ENCODE peak calls at places on chromosomes 1 and 21, in five cellular contexts. W, P, H, U and V are unnamed samples.

GRCh38 chr1:233364026-233364425 is 36.5 kb downstream of the MAP3K21 start:
- DNase-seq in W (no peak), P (no peak), H (no peak), U (no peak), V (no peak)

GRCh38 chr21:43961382-43961909 is 50.7 kb upstream of the TRAPPC10 start:
- DNase-seq in W (no peak), P (no peak), H (no peak), U (no peak), V (no peak)

GRCh38 chr1:69982992-69983391 is 222.4 kb downstream of the LRRC40 start:
- DNase-seq in W (no peak), P (peak), H (no peak), U (peak), V (no peak)

GRCh38 chr1:112501810-112502641 is 6.7 kb upstream of the WNT2B start:
- DNase-seq in W (peak), P (peak), H (no peak), U (peak), V (peak)

GRCh38 chr1:233172201-233172600 is 123.3 kb downstream of the PCNX2 start:
- DNase-seq in W (no peak), P (no peak), H (no peak), U (peak), V (no peak)

GRCh38 chr1:66779475-66780078 is 21.5 kb downstream of the INSL5 start:
- DNase-seq in W (no peak), P (no peak), H (no peak), U (no peak), V (no peak)

GRCh38 chr1:183417691-183418491 is at the start of gene NMNAT2:
- DNase-seq in W (no peak), P (no peak), H (no peak), U (peak), V (no peak)

GRCh38 chr1:111855260-111855659 is 99.6 kb downstream of the DDX20 start:
- DNase-seq in W (no peak), P (no peak), H (no peak), U (no peak), V (no peak)

GRCh38 chr1:27368872-27369703 is 2.3 kb upstream of the MAP3K6 start:
- DNase-seq in W (no peak), P (no peak), H (no peak), U (no peak), V (no peak)

GRCh38 chr1:229884765-229885164 is 182.3 kb upstream of the GALNT2 start:
- DNase-seq in W (no peak), P (no peak), H (no peak), U (no peak), V (no peak)

GRCh38 chr1:33517596-33518250 is 45.3 kb downstream of the ZSCAN20 start:
- DNase-seq in W (no peak), P (no peak), H (no peak), U (peak), V (no peak)

GRCh38 chr1:154891452-154891851 is 21.4 kb upstream of the KCNN3 start:
- DNase-seq in W (no peak), P (no peak), H (no peak), U (no peak), V (no peak)

GRCh38 chr1:236021424-236022135 is 43.3 kb downstream of the NID1 start:
- DNase-seq in W (no peak), P (no peak), H (no peak), U (peak), V (no peak)

GRCh38 chr1:204828352-204828850 is 42.3 kb upstream of the NFASC start:
- DNase-seq in W (no peak), P (no peak), H (no peak), U (peak), V (peak)

GRCh38 chr1:216824511-216824910 is 101.3 kb upstream of the ESRRG start:
- DNase-seq in W (no peak), P (no peak), H (no peak), U (peak), V (no peak)

GRCh38 chr1:218659911-218660677 is 315.0 kb downstream of the TGFB2 start:
- DNase-seq in W (no peak), P (no peak), H (no peak), U (peak), V (no peak)

GRCh38 chr1:32509939-32510338 is 29.3 kb upstream of the ZBTB8A start:
- DNase-seq in W (no peak), P (no peak), H (no peak), U (no peak), V (no peak)

GRCh38 chr1:158045639-158046038 is 52.2 kb downstream of the KIRREL1 start:
- DNase-seq in W (no peak), P (no peak), H (no peak), U (peak), V (no peak)

GRCh38 chr1:184882649-184883303 is 91.5 kb downstream of the NIBAN1 start:
- DNase-seq in W (no peak), P (no peak), H (no peak), U (peak), V (peak)

GRCh38 chr1:72037745-72038343 is 244.5 kb downstream of the NEGR1 start:
- DNase-seq in W (no peak), P (no peak), H (peak), U (peak), V (peak)

GRCh38 chr1:88288571-88288970 is 395.5 kb upstream of the PKN2 start:
- DNase-seq in W (no peak), P (no peak), H (no peak), U (no peak), V (no peak)

GRCh38 chr21:38798481-38798882 is 7.2 kb upstream of the ETS2 start:
- DNase-seq in W (no peak), P (no peak), H (no peak), U (peak), V (peak)

GRCh38 chr1:186429017-186429416 is 31.9 kb downstream of the PDC start:
- DNase-seq in W (no peak), P (no peak), H (no peak), U (no peak), V (no peak)

GRCh38 chr1:205491794-205492193 is 12.7 kb upstream of the CDK18 start:
- DNase-seq in W (no peak), P (no peak), H (no peak), U (no peak), V (no peak)

GRCh38 chr1:52229494-52229893 is 87.6 kb downstream of the ZFYVE9 start:
- DNase-seq in W (no peak), P (no peak), H (no peak), U (no peak), V (no peak)

GRCh38 chr1:119984771-119985170 is 84.7 kb downstream of the NOTCH2 start:
- DNase-seq in W (no peak), P (no peak), H (no peak), U (no peak), V (no peak)

GRCh38 chr1:35210306-35211112 is 17.6 kb upstream of the SFPQ start:
- DNase-seq in W (no peak), P (no peak), H (no peak), U (peak), V (no peak)

GRCh38 chr1:162676087-162676486 is 43.8 kb downstream of the DDR2 start:
- DNase-seq in W (no peak), P (no peak), H (no peak), U (peak), V (no peak)

GRCh38 chr1:17023573-17023972 is 11.8 kb upstream of the ATP13A2 start:
- DNase-seq in W (no peak), P (no peak), H (no peak), U (no peak), V (no peak)

GRCh38 chr21:44450402-44450801 is 4.9 kb upstream of the LRRC3 start:
- DNase-seq in W (no peak), P (no peak), H (no peak), U (no peak), V (no peak)

GRCh38 chr1:12159826-12160225 is 7.0 kb upstream of the TNFRSF1B start:
- DNase-seq in W (no peak), P (no peak), H (no peak), U (no peak), V (no peak)

GRCh38 chr1:7046314-7046713 is 261.1 kb downstream of the CAMTA1 start:
- DNase-seq in W (no peak), P (no peak), H (no peak), U (peak), V (no peak)

GRCh38 chr1:165531021-165531420 is 12.8 kb upstream of the LRRC52 start:
- DNase-seq in W (peak), P (no peak), H (no peak), U (no peak), V (no peak)

GRCh38 chr1:27575861-27576331 is 28.0 kb downstream of the AHDC1 start:
- DNase-seq in W (peak), P (no peak), H (no peak), U (peak), V (peak)

GRCh38 chr1:183609313-183609712 is 19.1 kb upstream of the NCF2 start:
- DNase-seq in W (no peak), P (no peak), H (peak), U (peak), V (peak)

DNA sequence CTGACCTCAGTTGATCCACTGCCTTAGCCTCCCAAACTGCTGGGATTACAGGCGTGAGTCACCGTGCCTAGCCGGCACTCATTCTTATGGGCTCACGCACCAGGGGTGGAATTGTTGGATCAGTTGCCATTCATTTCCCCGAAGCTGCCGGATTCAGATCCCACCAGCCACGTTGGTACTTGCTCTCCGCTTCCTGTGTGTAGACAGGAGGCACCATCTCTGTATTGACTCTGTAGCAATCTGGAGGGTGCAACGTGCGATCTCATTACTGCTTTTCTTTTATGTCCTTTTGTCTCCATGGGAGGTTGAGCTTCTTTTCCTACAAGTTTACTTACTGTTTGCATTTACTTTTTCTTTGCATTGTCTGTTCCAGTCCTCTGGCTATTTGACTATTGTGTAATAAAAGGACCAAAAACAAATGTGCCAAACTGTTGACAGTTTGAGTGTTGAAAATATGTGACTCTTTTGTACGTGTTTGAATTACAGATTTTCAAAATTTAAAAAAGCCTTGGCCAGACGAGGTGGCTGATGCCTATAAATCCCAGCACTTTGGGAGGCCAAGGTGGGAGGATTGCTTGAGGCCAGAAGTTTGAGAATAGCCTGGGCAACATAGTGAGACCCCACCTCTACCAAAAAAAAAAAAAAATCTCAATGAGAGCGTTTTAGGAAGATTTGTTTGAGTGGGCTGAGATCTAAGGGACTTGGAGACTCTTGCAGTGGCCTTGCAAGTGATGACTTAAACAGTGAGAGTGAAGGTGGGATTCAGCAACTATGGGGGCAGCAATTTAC is 39.1 kb downstream of the SPSB1 start:
- DNase-seq in W (no peak), P (no peak), H (no peak), U (peak), V (no peak)
- H3K4me3 ChIP-seq in W (no peak), P (no peak), H (no peak), U (no peak), V (no peak)

DNA sequence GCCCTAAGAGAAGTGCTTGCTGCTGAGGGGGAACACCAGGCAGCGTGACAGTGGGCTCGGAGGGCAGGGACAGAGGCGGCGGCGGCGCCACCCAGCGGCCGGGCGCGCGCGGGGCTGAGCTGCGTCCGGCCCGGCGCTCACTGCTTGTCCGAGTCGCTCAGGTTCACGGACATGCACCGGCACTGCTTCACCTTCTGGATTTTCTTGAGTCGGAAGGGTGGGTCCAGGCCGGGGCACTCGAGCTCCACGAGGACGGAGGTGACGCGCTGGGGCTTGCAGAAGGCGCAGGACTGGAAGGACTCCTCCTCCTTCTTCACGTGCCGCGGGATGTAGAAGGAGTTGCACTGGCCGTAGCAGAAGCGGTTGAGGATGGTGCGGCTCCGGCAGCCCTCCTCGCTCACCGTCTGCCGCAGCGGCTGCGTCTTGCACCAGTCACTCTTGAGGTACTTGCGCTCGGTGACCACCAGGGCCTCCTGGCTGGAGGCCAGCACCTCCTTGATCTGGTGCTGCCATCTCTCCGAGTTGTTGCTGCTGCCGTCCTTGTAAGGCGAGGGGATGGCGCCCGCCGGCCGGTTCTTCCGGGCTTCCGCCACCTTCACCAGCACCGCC is 119.0 kb downstream of the GREM2 start:
- DNase-seq in W (no peak), P (no peak), H (no peak), U (peak), V (no peak)
- TF ChIP-seq CTCF in W (no peak), P (no peak), H (no peak), U (peak), V (no peak)

DNA sequence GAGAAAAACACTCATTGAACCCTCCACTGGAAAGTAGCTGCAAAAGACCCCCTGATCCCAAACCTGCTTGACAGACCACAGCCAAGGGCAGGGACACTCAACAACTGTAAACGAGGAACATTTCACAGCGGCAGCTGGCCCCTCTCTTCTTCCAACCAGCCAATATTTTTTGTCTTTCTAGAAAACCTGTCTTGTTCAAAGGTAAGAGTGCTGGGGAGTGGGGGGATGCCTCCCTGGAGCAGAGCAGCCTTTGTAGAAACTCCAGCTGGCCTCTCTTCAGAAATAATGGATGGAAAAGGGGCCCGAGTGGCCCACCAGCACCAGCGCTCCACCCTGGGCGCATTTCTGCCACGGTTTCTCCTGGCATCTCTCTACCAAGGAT is 384.0 kb downstream of the RRAGC start:
- DNase-seq in W (no peak), P (no peak), H (no peak), U (no peak), V (no peak)
- H3K4me3 ChIP-seq in W (no peak), P (no peak), H (peak), U (no peak), V (peak)

DNA sequence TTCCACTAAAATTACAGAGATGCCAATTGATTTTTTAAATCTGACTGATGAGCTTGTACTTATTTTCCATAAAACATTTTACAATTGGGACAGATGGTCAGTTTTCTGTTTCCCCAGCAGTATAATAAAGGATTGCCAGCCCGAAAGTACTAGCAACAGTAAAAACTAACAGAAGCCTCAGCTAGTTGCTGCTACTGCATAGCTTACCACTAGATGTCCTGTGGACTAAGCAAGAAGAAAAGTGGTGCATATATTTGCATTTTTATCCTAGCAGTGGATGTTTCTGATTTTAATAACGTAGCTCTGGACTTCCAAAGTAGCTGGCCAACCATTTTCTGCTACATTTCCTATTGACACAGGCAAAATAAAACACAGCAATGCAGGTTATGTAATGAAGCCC is 241.5 kb downstream of the BARHL2 start:
- DNase-seq in W (no peak), P (peak), H (no peak), U (peak), V (no peak)
- TF ChIP-seq CTCF in W (no peak), P (peak), H (peak), U (peak), V (no peak)